ENCODE peak calls at places on chromosomes 3 and 15, in four cellular contexts. U, W, E and O are unnamed samples.

GRCh38 chr15:93141373-93141790 is 52.4 kb upstream of the RGMA start:
- DNase-seq in W (no peak), U (peak), E (no peak), O (peak)

GRCh38 chr3:188256764-188257163 is 102.8 kb downstream of the LPP start:
- DNase-seq in E (no peak), W (no peak), U (no peak), O (no peak)

GRCh38 chr15:77457619-77458265 is 37.1 kb downstream of the HMG20A start:
- DNase-seq in E (no peak), W (no peak), U (no peak), O (no peak)

GRCh38 chr3:178833696-178834095 is 237.9 kb downstream of the ZMAT3 start:
- DNase-seq in E (no peak), U (no peak), W (no peak), O (no peak)

GRCh38 chr3:146598486-146598885 is 6.7 kb downstream of the PLSCR5 start:
- DNase-seq in E (no peak), W (no peak), U (no peak), O (no peak)

GRCh38 chr3:183148056-183148455 is 14.5 kb downstream of the LAMP3 start:
- DNase-seq in E (no peak), W (no peak), U (no peak), O (no peak)

GRCh38 chr3:132394334-132394733 is 23.0 kb upstream of the DNAJC13 start:
- DNase-seq in E (no peak), W (no peak), U (no peak), O (no peak)

GRCh38 chr15:69060041-69060481 is 45.6 kb downstream of the NOX5 start:
- DNase-seq in W (no peak), U (no peak), E (no peak), O (no peak)

GRCh38 chr15:88859550-88859949 is 35.8 kb downstream of the HAPLN3 start:
- DNase-seq in W (no peak), U (no peak), E (no peak), O (no peak)

GRCh38 chr3:177145954-177146353 is 51.3 kb downstream of the TBL1XR1 start:
- DNase-seq in E (no peak), W (no peak), U (no peak), O (no peak)

GRCh38 chr3:17039579-17039978 is 154.8 kb downstream of the PLCL2 start:
- DNase-seq in U (no peak), W (no peak), E (no peak), O (no peak)

GRCh38 chr15:68492855-68493254 is 60.9 kb upstream of the ITGA11 start:
- DNase-seq in U (no peak), W (no peak), E (no peak), O (no peak)

GRCh38 chr15:64180235-64180824 is 17.5 kb upstream of the PPIB start:
- DNase-seq in W (peak), U (no peak), E (no peak), O (peak)

GRCh38 chr3:85821130-85821756 is 862.5 kb downstream of the CADM2 start:
- DNase-seq in U (peak), W (no peak), E (no peak), O (no peak)

GRCh38 chr3:81080608-81081007 is 680.8 kb downstream of the GBE1 start:
- DNase-seq in U (no peak), W (no peak), E (no peak), O (no peak)

GRCh38 chr3:156665296-156665695 is 9.1 kb upstream of the TIPARP start:
- DNase-seq in U (no peak), W (no peak), E (no peak), O (no peak)

GRCh38 chr3:30813734-30814133 is 80.7 kb downstream of the GADL1 start:
- DNase-seq in U (no peak), E (no peak), W (no peak), O (no peak)

GRCh38 chr15:67138946-67139855 is 73.8 kb downstream of the SMAD3 start:
- DNase-seq in U (no peak), W (no peak), E (no peak), O (no peak)

GRCh38 chr3:58308728-58309127 is 2.4 kb downstream of the HTD2 start:
- DNase-seq in U (no peak), E (no peak), W (no peak), O (no peak)

GRCh38 chr15:44550256-44550655 is 13.3 kb downstream of the EIF3J start:
- DNase-seq in U (no peak), E (no peak), W (no peak), O (no peak)

GRCh38 chr3:182568206-182568605 is 225.1 kb upstream of the ATP11B start:
- DNase-seq in W (no peak), E (no peak), U (no peak), O (no peak)

GRCh38 chr3:69009559-69010410 is 3.7 kb downstream of the EOGT start:
- DNase-seq in U (no peak), E (no peak), W (no peak), O (no peak)

GRCh38 chr3:140922634-140923033 is 19.0 kb upstream of the SLC25A36 start:
- DNase-seq in W (no peak), E (peak), U (no peak), O (peak)

GRCh38 chr3:127799476-127800222 is 22.7 kb downstream of the MGLL start:
- DNase-seq in U (no peak), W (no peak), E (no peak), O (no peak)
- TF ChIP-seq POLR2AphosphoS5 in U (no peak), W (no peak), E (no peak), O (no peak)

GRCh38 chr3:65368866-65369265 is 669.9 kb downstream of the MAGI1 start:
- DNase-seq in U (no peak), E (no peak), W (no peak), O (no peak)
- TF ChIP-seq SPI1 in U (no peak), E (no peak), W (no peak), O (no peak)

DNA sequence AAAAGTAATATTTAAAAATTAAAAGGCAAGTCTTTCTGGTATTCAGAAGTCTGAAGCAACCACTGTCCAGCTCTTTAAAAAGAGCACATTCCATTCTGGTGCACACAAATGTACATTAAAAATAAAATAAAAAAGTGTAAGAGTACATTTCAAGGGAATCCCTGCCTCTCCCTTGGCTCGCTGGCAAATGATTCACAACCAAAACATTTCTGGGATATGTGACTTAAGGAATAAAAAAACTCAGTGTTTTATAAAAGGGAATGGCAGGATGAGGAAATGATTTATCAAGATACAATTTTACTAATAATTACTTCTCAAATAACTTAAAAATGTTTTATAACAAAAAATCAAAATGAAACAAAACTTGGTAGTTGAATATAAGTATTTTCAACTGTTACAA is 23.8 kb upstream of the ANXA2 start:
- DNase-seq in E (no peak), U (no peak), W (no peak), O (no peak)
- TF ChIP-seq POLR2AphosphoS5 in E (no peak), U (no peak), W (no peak), O (no peak)

GRCh38 chr3:127598841-127599570 is 795 bp downstream of the MCM2 start:
- DNase-seq in W (no peak), U (no peak), E (no peak), O (no peak)
- TF ChIP-seq SPI1 in W (no peak), U (no peak), E (no peak), O (no peak)

DNA sequence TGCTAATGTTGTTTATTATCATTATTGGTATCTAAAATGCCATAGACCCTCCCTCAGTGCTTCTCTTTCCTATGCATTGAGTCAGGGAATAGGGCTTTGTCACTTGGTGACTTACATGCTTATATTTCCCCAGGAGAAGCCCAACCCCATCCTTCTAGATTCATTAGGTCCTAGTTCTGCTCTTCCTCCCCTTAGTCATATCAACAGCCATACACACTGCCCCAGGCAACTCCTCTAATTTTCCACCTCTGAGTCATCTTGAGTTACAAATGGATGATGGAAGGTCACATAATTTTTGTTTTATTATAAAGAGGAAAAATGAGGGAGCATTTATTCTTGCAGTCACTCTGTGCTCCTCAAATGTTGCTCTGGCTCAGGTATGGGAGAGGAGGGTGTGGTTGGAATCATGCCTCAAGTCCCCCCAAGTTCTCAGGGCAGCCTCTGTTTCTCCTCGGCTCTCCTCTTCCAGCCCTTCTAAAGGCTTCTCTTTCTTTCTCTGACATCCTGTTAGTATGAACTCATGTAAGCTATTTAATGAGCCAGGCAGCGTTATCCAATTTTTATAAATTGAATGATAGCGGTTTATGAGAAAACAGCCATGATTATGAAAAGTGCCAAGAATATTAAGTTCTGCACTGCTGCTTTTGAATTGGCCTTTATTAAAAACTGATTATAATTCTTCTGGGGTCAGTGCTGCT is 45.6 kb upstream of the FSTL1 start:
- DNase-seq in E (no peak), U (no peak), W (no peak), O (no peak)
- TF ChIP-seq POLR2AphosphoS5 in E (no peak), U (no peak), W (no peak), O (no peak)

GRCh38 chr15:48475600-48476395 is 144.6 kb downstream of the DUT start:
- DNase-seq in E (no peak), W (no peak), U (no peak), O (no peak)
- TF ChIP-seq SPI1 in E (no peak), W (no peak), U (no peak), O (no peak)

GRCh38 chr3:9916346-9916733 is 558 bp upstream of the IL17RC start:
- DNase-seq in E (no peak), U (no peak), W (no peak), O (no peak)

GRCh38 chr3:9917820-9918219 is 922 bp downstream of the IL17RC start:
- DNase-seq in W (no peak), E (no peak), U (no peak), O (no peak)

GRCh38 chr3:9915252-9916141 is 1.4 kb upstream of the IL17RC start:
- DNase-seq in U (peak), E (no peak), W (no peak), O (peak)

GRCh38 chr3:9918261-9919038 is 1.6 kb downstream of the IL17RC start:
- DNase-seq in U (no peak), W (no peak), E (no peak), O (no peak)

DNA sequence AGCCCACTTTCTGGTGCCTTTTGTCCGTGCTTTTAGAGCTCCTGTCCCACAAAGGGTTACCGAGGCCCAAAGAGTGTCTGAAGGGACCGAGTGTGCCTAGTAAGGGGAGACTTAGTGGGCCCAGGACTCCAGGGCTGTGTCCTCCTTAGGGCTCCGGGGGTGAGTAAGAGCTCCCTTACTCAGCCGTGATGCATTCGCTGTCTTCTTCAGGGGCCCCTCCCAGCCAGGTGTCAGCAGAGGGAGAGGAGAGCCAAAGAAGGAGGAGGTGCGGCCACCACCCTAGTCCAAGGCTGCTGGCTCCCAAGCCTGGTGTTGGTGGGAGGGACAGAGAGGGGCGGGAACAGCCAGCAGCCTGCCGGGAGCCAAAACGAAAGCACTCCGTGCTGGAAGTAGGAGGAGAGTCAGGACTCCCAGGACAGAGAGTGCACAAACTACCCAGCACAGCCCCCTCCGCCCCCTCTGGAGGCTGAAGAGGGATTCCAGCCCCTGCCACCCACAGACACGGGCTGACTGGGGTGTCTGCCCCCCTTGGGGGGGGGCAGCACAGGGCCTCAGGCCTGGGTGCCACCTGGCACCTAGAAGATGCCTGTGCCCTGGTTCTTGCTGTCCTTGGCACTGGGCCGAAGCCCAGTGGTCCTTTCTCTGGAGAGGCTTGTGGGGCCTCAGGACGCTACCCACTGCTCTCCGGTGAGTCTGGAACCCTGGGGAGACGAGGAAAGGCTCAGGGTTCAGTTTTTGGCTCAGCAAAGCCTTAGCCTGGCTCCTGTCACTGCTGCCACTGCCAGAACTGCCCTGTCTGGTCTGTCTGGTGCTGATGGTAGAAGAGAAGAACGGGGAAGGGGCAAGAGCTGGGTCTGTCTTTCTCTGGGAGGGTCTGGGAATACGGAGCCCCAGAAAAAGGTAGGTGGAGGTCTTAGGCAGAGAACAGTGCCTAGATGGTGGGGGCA is at the start of gene IL17RC:
- DNase-seq in W (no peak), E (peak), U (no peak), O (peak)
- TF ChIP-seq POLR2AphosphoS5 in W (no peak), E (no peak), U (no peak), O (no peak)

DNA sequence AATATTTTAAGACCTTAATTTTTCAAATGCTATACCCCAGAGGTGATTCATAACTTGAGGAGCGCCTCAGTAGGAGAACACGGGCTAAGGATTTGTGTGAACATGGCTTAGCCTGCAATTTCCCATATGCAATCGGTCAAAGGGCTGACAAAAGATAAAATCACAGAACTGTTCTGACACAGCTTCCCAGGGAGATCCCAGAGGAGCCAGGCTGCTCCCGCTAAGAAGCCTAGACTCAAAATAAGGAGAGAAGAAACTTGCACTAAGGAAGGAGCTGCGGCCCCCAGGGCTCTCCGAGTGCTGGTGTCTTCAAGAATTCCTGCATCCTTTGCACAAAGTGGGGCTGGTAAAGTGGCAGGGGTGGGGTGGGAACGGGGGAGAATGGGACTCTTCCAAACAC is 106.3 kb upstream of the DLG1 start:
- DNase-seq in W (no peak), E (no peak), U (no peak), O (no peak)
- TF ChIP-seq SPI1 in W (no peak), E (no peak), U (no peak), O (no peak)

GRCh38 chr3:195060531-195061385 is 210.2 kb downstream of the XXYLT1 start:
- DNase-seq in W (no peak), E (no peak), U (no peak), O (no peak)

GRCh38 chr3:195059006-195059350 is 212.0 kb downstream of the XXYLT1 start:
- DNase-seq in E (no peak), W (no peak), U (no peak), O (no peak)

GRCh38 chr3:195060217-195060481 is 210.8 kb downstream of the XXYLT1 start:
- DNase-seq in U (no peak), W (no peak), E (no peak), O (no peak)

GRCh38 chr3:195058311-195059005 is 212.5 kb downstream of the XXYLT1 start:
- DNase-seq in E (no peak), W (no peak), U (no peak), O (no peak)

DNA sequence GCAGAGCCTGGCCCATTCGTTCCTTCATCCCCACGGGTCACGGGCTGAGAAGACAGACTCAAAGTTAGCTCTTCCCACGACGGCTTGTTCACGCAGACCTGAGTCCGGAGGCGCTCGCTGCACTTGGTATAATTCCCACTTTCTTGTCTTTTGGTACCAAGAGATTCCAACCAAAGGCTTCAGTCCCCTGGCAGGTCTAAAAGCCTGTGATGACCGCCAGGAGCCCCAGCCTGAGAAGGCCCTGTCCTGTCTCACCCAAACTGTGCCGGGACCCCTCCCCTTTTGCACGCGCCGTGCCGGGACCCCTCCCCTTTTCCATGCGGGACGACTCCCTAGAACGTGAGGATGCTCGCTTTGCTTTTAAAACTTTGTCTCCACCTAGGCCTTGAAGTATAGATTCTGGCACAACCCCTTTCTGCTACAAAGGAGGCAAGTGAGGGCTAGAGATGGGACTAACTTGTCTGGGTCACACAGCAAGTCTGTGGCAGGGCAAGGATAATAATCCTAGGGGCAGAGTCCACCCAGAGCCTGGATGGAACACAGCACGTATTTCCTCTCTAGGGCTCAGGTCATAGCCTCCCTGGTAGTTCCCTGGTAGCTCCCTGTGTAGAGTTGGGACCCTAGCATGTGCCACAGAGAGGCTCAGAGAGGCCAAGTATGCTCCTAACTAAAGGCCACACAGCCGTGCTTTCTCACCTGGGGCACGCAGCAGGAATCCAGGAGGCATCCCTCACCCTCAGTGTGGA is 211.3 kb downstream of the XXYLT1 start:
- DNase-seq in U (no peak), E (no peak), W (no peak), O (no peak)
- TF ChIP-seq POLR2AphosphoS5 in U (no peak), E (no peak), W (no peak), O (no peak)

DNA sequence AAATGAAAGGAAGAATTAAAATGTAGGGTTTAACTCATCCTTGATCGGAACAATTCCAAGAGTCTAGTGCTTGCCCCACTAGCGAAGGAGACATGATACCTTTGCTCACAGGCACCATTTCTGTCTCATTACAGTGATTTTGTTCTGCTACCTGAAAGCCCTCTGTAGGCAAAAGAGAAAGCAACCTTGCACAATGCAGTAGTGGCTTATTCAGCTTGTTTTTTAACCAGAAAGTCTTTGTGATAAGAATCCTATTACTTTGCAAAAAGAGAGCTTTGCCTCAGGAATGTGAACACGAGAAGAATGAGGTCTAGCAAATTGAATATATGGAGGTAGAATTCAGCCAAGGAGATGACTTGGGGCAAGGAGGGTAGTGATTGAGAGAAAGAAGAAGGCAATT is 684.4 kb downstream of the GRM7 start:
- DNase-seq in E (no peak), U (no peak), W (no peak), O (no peak)
- TF ChIP-seq SPI1 in E (no peak), U (no peak), W (no peak), O (no peak)